ENCODE peak calls at places on chromosomes 16 and 17, in four cellular contexts. T, F, B and M are unnamed samples.

GRCh38 chr16:726438-727290 is at the start of the genes CCDC78 and HAGHL:
- DNase-seq in T (peak), F (no peak), B (peak), M (no peak)

GRCh38 chr16:89511352-89511751 is 3.1 kb downstream of the SPG7 start:
- DNase-seq in T (no peak), F (no peak), B (no peak), M (no peak)

GRCh38 chr16:546909-547770 is 13.1 kb upstream of the PRR35 start:
- DNase-seq in T (no peak), F (no peak), B (peak), M (no peak)

GRCh38 chr16:57533366-57533617 is 3.1 kb downstream of the CCDC102A start:
- DNase-seq in T (no peak), F (no peak), B (no peak), M (no peak)

GRCh38 chr16:89958068-89958467 is 9.5 kb downstream of the DEF8 start:
- DNase-seq in T (peak), F (no peak), B (no peak), M (peak)

GRCh38 chr17:73522107-73522506 is 122.1 kb downstream of the SDK2 start:
- DNase-seq in T (no peak), F (no peak), B (no peak), M (no peak)

GRCh38 chr16:54655171-54655590 is 275.5 kb upstream of the IRX5 start:
- DNase-seq in T (peak), F (no peak), B (no peak), M (no peak)

GRCh38 chr17:70653850-70654249 is 484.5 kb downstream of the KCNJ2 start:
- DNase-seq in T (no peak), F (no peak), B (no peak), M (no peak)